ENCODE peak calls at places on chromosomes 5 and 9, in six cellular contexts. One of them, this sample, is unnamed.

GRCh38 chr9:71048271-71048670 is 73.2 kb downstream of the TRPM3 start:
- DNase-seq in foreskin fibroblast: no peak
- DNase-seq in BE2C: no peak
- DNase-seq in AG09319: no peak
- DNase-seq in K562: no peak
- DNase-seq in heart left ventricle: no peak
- DNase-seq in this sample: no peak

GRCh38 chr5:74622944-74623343 is 17.6 kb downstream of the ENC1 start:
- DNase-seq in BE2C: no peak
- DNase-seq in heart left ventricle: no peak
- DNase-seq in foreskin fibroblast: no peak
- DNase-seq in K562: no peak
- DNase-seq in AG09319: no peak
- DNase-seq in this sample: no peak

GRCh38 chr9:137406876-137407589 is 15.9 kb downstream of the EXD3 start:
- DNase-seq in heart left ventricle: peak
- DNase-seq in AG09319: no peak
- DNase-seq in K562: peak
- DNase-seq in foreskin fibroblast: peak
- DNase-seq in BE2C: peak
- DNase-seq in this sample: no peak

GRCh38 chr5:94181940-94182339 is 436.5 kb downstream of the KIAA0825 start:
- DNase-seq in AG09319: no peak
- DNase-seq in foreskin fibroblast: no peak
- DNase-seq in heart left ventricle: no peak
- DNase-seq in K562: no peak
- DNase-seq in BE2C: peak
- DNase-seq in this sample: no peak

GRCh38 chr9:137697193-137697592 is 78.4 kb downstream of the EHMT1 start:
- DNase-seq in heart left ventricle: no peak
- DNase-seq in BE2C: peak
- DNase-seq in K562: no peak
- DNase-seq in foreskin fibroblast: no peak
- DNase-seq in AG09319: no peak
- DNase-seq in this sample: no peak

GRCh38 chr9:71001780-71002386 is 119.5 kb downstream of the TRPM3 start:
- DNase-seq in AG09319: no peak
- DNase-seq in K562: peak
- DNase-seq in BE2C: peak
- DNase-seq in heart left ventricle: no peak
- DNase-seq in foreskin fibroblast: peak
- DNase-seq in this sample: no peak

GRCh38 chr5:146632620-146633019 is 116.6 kb upstream of the GPR151 start:
- DNase-seq in foreskin fibroblast: no peak
- DNase-seq in AG09319: no peak
- DNase-seq in K562: no peak
- DNase-seq in BE2C: no peak
- DNase-seq in heart left ventricle: no peak
- DNase-seq in this sample: no peak

GRCh38 chr9:83154087-83154736 is 91.3 kb upstream of the RASEF start:
- DNase-seq in heart left ventricle: no peak
- DNase-seq in BE2C: no peak
- DNase-seq in foreskin fibroblast: peak
- DNase-seq in K562: no peak
- DNase-seq in AG09319: no peak
- DNase-seq in this sample: no peak

GRCh38 chr5:160887780-160888179 is 35.8 kb upstream of the ATP10B start:
- DNase-seq in foreskin fibroblast: no peak
- DNase-seq in K562: no peak
- DNase-seq in heart left ventricle: no peak
- DNase-seq in BE2C: no peak
- DNase-seq in AG09319: no peak
- DNase-seq in this sample: no peak

GRCh38 chr9:131432597-131433301 is 38.9 kb downstream of the PRRC2B start:
- DNase-seq in heart left ventricle: no peak
- DNase-seq in AG09319: peak
- DNase-seq in BE2C: no peak
- DNase-seq in foreskin fibroblast: peak
- DNase-seq in K562: no peak
- DNase-seq in this sample: peak

GRCh38 chr5:65037845-65038815 is 269.4 kb downstream of the CWC27 start:
- DNase-seq in K562: peak
- DNase-seq in AG09319: no peak
- DNase-seq in BE2C: peak
- DNase-seq in heart left ventricle: no peak
- DNase-seq in foreskin fibroblast: no peak
- DNase-seq in this sample: no peak

GRCh38 chr5:123951204-123951977 is 439.4 kb downstream of the CSNK1G3 start:
- DNase-seq in foreskin fibroblast: peak
- DNase-seq in BE2C: no peak
- DNase-seq in AG09319: peak
- DNase-seq in K562: no peak
- DNase-seq in heart left ventricle: no peak
- DNase-seq in this sample: peak

GRCh38 chr5:94469889-94470288 is 148.5 kb downstream of the KIAA0825 start:
- DNase-seq in BE2C: peak
- DNase-seq in AG09319: peak
- DNase-seq in foreskin fibroblast: peak
- DNase-seq in heart left ventricle: no peak
- DNase-seq in K562: no peak
- DNase-seq in this sample: peak

GRCh38 chr9:98207606-98208005 is 15.2 kb upstream of the CORO2A start:
- DNase-seq in AG09319: no peak
- DNase-seq in K562: no peak
- DNase-seq in heart left ventricle: no peak
- DNase-seq in BE2C: no peak
- DNase-seq in foreskin fibroblast: peak
- DNase-seq in this sample: no peak

GRCh38 chr5:100731768-100732167 is 171.3 kb downstream of the ST8SIA4 start:
- DNase-seq in K562: no peak
- DNase-seq in AG09319: no peak
- DNase-seq in heart left ventricle: no peak
- DNase-seq in BE2C: no peak
- DNase-seq in foreskin fibroblast: no peak
- DNase-seq in this sample: no peak

GRCh38 chr5:8729437-8729836 is 816.4 kb downstream of the SEMA5A start:
- DNase-seq in AG09319: no peak
- DNase-seq in BE2C: no peak
- DNase-seq in foreskin fibroblast: peak
- DNase-seq in K562: no peak
- DNase-seq in heart left ventricle: no peak
- DNase-seq in this sample: no peak

GRCh38 chr9:95715911-95716435 is 159.5 kb upstream of the ERCC6L2 start:
- DNase-seq in heart left ventricle: no peak
- DNase-seq in foreskin fibroblast: no peak
- DNase-seq in AG09319: no peak
- DNase-seq in K562: no peak
- DNase-seq in BE2C: no peak
- DNase-seq in this sample: no peak

GRCh38 chr5:172345886-172346285 is 62.3 kb upstream of the UBTD2 start:
- DNase-seq in foreskin fibroblast: no peak
- DNase-seq in AG09319: no peak
- DNase-seq in BE2C: no peak
- DNase-seq in K562: no peak
- DNase-seq in heart left ventricle: no peak
- DNase-seq in this sample: no peak

GRCh38 chr9:128870128-128870940 is 11.4 kb downstream of the KYAT1 start:
- DNase-seq in AG09319: no peak
- DNase-seq in foreskin fibroblast: no peak
- DNase-seq in K562: no peak
- DNase-seq in heart left ventricle: no peak
- DNase-seq in BE2C: no peak
- DNase-seq in this sample: no peak

DNA sequence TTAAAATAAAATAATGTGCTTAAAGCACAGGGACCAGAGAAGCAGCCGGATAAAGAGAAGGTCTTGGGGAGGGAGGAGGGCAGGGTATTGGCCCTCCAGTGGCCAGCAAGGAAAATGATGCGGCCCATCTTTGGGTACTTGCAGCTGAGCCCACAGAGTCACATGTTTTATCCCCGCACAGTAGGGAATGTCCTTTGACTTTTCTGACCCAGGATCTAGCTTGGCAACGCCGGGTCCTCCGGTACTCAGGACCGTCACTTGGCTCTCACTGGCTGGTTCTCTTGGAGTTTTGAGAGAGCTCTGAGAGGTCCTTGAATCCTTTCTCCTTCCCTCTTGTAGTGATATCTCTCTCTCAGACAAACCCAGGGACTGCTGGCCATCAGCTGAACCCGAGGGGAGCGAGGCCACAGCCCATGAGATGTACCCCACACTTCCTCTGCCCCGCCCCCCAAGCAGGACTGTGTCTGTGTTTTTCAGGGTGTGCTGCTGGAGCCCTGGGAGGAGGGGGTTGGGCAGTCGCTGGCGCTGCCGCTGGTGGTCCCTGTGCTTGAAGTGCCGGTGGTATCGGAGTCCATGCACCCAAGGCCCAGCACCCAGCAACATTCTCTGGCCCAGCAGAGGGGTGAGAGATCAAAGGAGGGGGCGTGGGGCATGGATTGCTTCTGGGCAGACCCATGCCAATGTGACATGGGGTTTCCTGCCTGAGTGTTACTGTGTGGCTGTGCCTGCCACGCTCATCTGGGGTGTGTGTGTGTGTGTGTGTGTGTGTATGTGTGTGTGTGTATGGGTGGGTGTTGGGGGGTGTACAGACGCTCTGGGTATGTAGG is 35.5 kb upstream of the HSPA9 start:
- DNase-seq in foreskin fibroblast: no peak
- DNase-seq in K562: no peak
- DNase-seq in AG09319: no peak
- DNase-seq in BE2C: peak
- DNase-seq in heart left ventricle: no peak
- DNase-seq in this sample: no peak
- TF ChIP-seq CTCF in foreskin fibroblast: peak
- TF ChIP-seq CTCF in K562: peak
- TF ChIP-seq CTCF in AG09319: no peak
- TF ChIP-seq CTCF in BE2C: peak
- TF ChIP-seq CTCF in heart left ventricle: peak
- TF ChIP-seq CTCF in this sample: peak

GRCh38 chr5:135650081-135650480 is 71.3 kb upstream of the CXCL14 start:
- DNase-seq in K562: no peak
- DNase-seq in BE2C: no peak
- DNase-seq in foreskin fibroblast: no peak
- DNase-seq in heart left ventricle: no peak
- DNase-seq in AG09319: no peak
- DNase-seq in this sample: no peak

GRCh38 chr5:135657536-135658307 is 78.9 kb upstream of the CXCL14 start:
- DNase-seq in foreskin fibroblast: no peak
- DNase-seq in K562: no peak
- DNase-seq in BE2C: no peak
- DNase-seq in heart left ventricle: no peak
- DNase-seq in AG09319: no peak
- DNase-seq in this sample: no peak

GRCh38 chr5:135651156-135651555 is 72.4 kb upstream of the CXCL14 start:
- DNase-seq in heart left ventricle: no peak
- DNase-seq in K562: no peak
- DNase-seq in foreskin fibroblast: peak
- DNase-seq in AG09319: no peak
- DNase-seq in BE2C: no peak
- DNase-seq in this sample: peak

GRCh38 chr5:135655326-135655725 is 76.5 kb upstream of the CXCL14 start:
- DNase-seq in foreskin fibroblast: no peak
- DNase-seq in heart left ventricle: no peak
- DNase-seq in AG09319: no peak
- DNase-seq in BE2C: no peak
- DNase-seq in K562: no peak
- DNase-seq in this sample: no peak

GRCh38 chr5:135654646-135655045 is 75.9 kb upstream of the CXCL14 start:
- DNase-seq in AG09319: no peak
- DNase-seq in K562: no peak
- DNase-seq in heart left ventricle: no peak
- DNase-seq in BE2C: no peak
- DNase-seq in foreskin fibroblast: no peak
- DNase-seq in this sample: no peak
- TF ChIP-seq CTCF in AG09319: no peak
- TF ChIP-seq CTCF in K562: no peak
- TF ChIP-seq CTCF in heart left ventricle: no peak
- TF ChIP-seq CTCF in BE2C: no peak
- TF ChIP-seq CTCF in foreskin fibroblast: no peak
- TF ChIP-seq CTCF in this sample: no peak

GRCh38 chr5:157747766-157748700 is 4.5 kb downstream of the LSM11 start:
- DNase-seq in K562: no peak
- DNase-seq in BE2C: no peak
- DNase-seq in heart left ventricle: no peak
- DNase-seq in AG09319: no peak
- DNase-seq in foreskin fibroblast: peak
- DNase-seq in this sample: no peak

GRCh38 chr5:157747173-157747758 is 3.8 kb downstream of the LSM11 start:
- DNase-seq in K562: no peak
- DNase-seq in heart left ventricle: no peak
- DNase-seq in foreskin fibroblast: no peak
- DNase-seq in AG09319: no peak
- DNase-seq in BE2C: no peak
- DNase-seq in this sample: no peak

GRCh38 chr5:157749462-157749799 is 5.9 kb downstream of the LSM11 start:
- DNase-seq in foreskin fibroblast: no peak
- DNase-seq in K562: no peak
- DNase-seq in AG09319: no peak
- DNase-seq in BE2C: no peak
- DNase-seq in heart left ventricle: no peak
- DNase-seq in this sample: no peak

GRCh38 chr5:157750320-157750719 is 6.8 kb downstream of the LSM11 start:
- DNase-seq in heart left ventricle: no peak
- DNase-seq in AG09319: no peak
- DNase-seq in BE2C: no peak
- DNase-seq in K562: no peak
- DNase-seq in foreskin fibroblast: peak
- DNase-seq in this sample: peak

DNA sequence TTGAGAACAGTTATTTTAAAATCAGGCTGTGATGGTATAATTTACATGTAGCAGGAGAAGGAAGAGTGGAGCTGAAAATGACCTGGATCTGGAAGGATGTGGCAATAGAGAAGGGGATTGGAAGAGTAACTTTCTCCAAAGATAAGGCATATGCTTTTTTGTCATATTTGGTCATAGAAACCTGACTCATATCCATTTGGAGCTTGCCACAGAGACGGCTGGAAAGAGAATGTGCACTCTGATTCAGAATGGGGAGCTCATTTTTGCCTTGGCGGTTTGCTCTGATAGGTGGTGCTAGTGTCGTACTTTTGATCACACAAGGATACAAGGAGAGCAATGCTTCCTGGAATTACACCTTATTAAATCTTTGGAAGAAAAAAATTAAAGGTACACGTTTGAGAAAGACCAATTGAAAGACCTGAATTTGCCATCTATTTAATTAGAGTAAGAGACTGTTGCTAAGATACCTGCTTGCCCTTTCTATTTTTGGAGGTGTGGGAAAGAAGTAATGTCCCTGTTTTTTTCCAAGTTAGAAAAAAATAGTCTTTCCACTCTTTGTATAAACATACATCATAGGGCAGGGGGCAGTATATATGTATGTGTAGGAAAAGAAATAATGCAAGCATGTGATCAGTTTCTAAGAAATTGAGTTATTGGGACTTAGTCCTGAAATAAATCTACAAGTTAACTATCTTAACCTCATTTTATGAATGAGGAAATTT is 5.4 kb downstream of the LSM11 start:
- DNase-seq in foreskin fibroblast: peak
- DNase-seq in AG09319: no peak
- DNase-seq in K562: peak
- DNase-seq in BE2C: no peak
- DNase-seq in heart left ventricle: no peak
- DNase-seq in this sample: peak
- TF ChIP-seq CTCF in foreskin fibroblast: no peak
- TF ChIP-seq CTCF in AG09319: no peak
- TF ChIP-seq CTCF in K562: no peak
- TF ChIP-seq CTCF in BE2C: no peak
- TF ChIP-seq CTCF in heart left ventricle: no peak
- TF ChIP-seq CTCF in this sample: no peak

GRCh38 chr9:74499770-74500583 is 2.8 kb downstream of the RORB start:
- DNase-seq in heart left ventricle: no peak
- DNase-seq in BE2C: no peak
- DNase-seq in AG09319: no peak
- DNase-seq in foreskin fibroblast: peak
- DNase-seq in K562: no peak
- DNase-seq in this sample: no peak
- TF ChIP-seq CTCF in heart left ventricle: no peak
- TF ChIP-seq CTCF in BE2C: no peak
- TF ChIP-seq CTCF in AG09319: no peak
- TF ChIP-seq CTCF in foreskin fibroblast: no peak
- TF ChIP-seq CTCF in K562: no peak
- TF ChIP-seq CTCF in this sample: no peak

This sample was measured in HFF-Myc.